ENCODE peak calls at places on chromosome 4, in seven cellular contexts. R is cardiac fibroblast, I is GM06990, J is astrocyte of the spinal cord, P is choroid plexus epithelial cell, X is B cell, F is dorsolateral prefrontal cortex. M is an unnamed sample.
A peak's percentile ranks its signal among the peaks of the same experiment; 100 is the strongest.

GRCh38 chr4:126604273-126604867 is 1028.4 kb upstream of the INTU start:
- DNase-seq in R (peak; percentile 62), I (no peak), J (peak; percentile 65), P (peak; percentile 76), X (no peak), F (no peak), M (peak; percentile 20)

GRCh38 chr4:83011779-83012630 is 1.4 kb upstream of the LIN54 start:
- DNase-seq in R (no peak), I (peak; percentile 61), J (peak; percentile 24), P (peak; percentile 31), X (no peak), F (peak; percentile 9), M (peak; percentile 42)

GRCh38 chr4:150211821-150212445 is 133.7 kb downstream of the DCLK2 start:
- DNase-seq in R (no peak), I (no peak), J (no peak), P (no peak), X (no peak), F (no peak), M (no peak)

GRCh38 chr4:96383349-96383748 is 543.5 kb downstream of the PDHA2 start:
- DNase-seq in R (no peak), I (no peak), J (no peak), P (peak; percentile 3), X (no peak), F (no peak), M (no peak)

GRCh38 chr4:120869511-120870278 is 52.8 kb downstream of the PRDM5 start:
- DNase-seq in R (peak; percentile 32), I (no peak), J (no peak), P (peak; percentile 46), X (no peak), F (no peak), M (no peak)

GRCh38 chr4:6001965-6002833 is 16.0 kb downstream of the C4orf50 start:
- DNase-seq in R (no peak), I (no peak), J (no peak), P (no peak), X (no peak), F (no peak), M (no peak)

GRCh38 chr4:139419388-139419914 is 34.5 kb upstream of the RAB33B start:
- DNase-seq in R (peak; percentile 90), I (peak; percentile 17), J (peak; percentile 49), P (peak; percentile 90), X (peak; percentile 52), F (no peak), M (no peak)

GRCh38 chr4:31089815-31090214 is 369.6 kb downstream of the PCDH7 start:
- DNase-seq in R (peak; percentile 45), I (no peak), J (peak; percentile 48), P (peak; percentile 92), X (no peak), F (no peak), M (no peak)

GRCh38 chr4:55736605-55737183 is 82.9 kb upstream of the EXOC1L start:
- DNase-seq in R (peak; percentile 19), I (no peak), J (peak; percentile 20), P (peak; percentile 36), X (peak; percentile 24), F (no peak), M (peak; percentile 28)

GRCh38 chr4:42655921-42656735 is 777 bp downstream of the ATP8A1 start:
- DNase-seq in R (no peak), I (peak; percentile 76), J (peak; percentile 17), P (peak; percentile 7), X (peak; percentile 75), F (peak; percentile 41), M (peak; percentile 46)

GRCh38 chr4:8508266-8508665 is 67.7 kb downstream of the TRMT44 start:
- DNase-seq in R (no peak), I (no peak), J (no peak), P (no peak), X (no peak), F (no peak), M (no peak)

GRCh38 chr4:70778888-70779422 is 57.2 kb downstream of the RUFY3 start:
- DNase-seq in R (peak; percentile 56), I (no peak), J (no peak), P (peak; percentile 90), X (no peak), F (no peak), M (no peak)

GRCh38 chr4:111466821-111467605 is 678.2 kb upstream of the FAM241A start:
- DNase-seq in R (no peak), I (no peak), J (peak; percentile 54), P (peak; percentile 11), X (no peak), F (no peak), M (no peak)

GRCh38 chr4:36111180-36111579 is 133.1 kb downstream of the ARAP2 start:
- DNase-seq in R (no peak), I (no peak), J (peak; percentile 60), P (peak; percentile 68), X (no peak), F (no peak), M (no peak)

GRCh38 chr4:146370841-146371240 is 150.9 kb downstream of the SLC10A7 start:
- DNase-seq in R (no peak), I (no peak), J (peak; percentile 16), P (peak; percentile 36), X (no peak), F (no peak), M (no peak)

GRCh38 chr4:44421330-44421729 is 27.3 kb downstream of the KCTD8 start:
- DNase-seq in R (no peak), I (no peak), J (no peak), P (no peak), X (no peak), F (no peak), M (no peak)

GRCh38 chr4:44422912-44423311 is 25.7 kb downstream of the KCTD8 start:
- DNase-seq in R (no peak), I (no peak), J (no peak), P (no peak), X (no peak), F (no peak), M (no peak)

DNA sequence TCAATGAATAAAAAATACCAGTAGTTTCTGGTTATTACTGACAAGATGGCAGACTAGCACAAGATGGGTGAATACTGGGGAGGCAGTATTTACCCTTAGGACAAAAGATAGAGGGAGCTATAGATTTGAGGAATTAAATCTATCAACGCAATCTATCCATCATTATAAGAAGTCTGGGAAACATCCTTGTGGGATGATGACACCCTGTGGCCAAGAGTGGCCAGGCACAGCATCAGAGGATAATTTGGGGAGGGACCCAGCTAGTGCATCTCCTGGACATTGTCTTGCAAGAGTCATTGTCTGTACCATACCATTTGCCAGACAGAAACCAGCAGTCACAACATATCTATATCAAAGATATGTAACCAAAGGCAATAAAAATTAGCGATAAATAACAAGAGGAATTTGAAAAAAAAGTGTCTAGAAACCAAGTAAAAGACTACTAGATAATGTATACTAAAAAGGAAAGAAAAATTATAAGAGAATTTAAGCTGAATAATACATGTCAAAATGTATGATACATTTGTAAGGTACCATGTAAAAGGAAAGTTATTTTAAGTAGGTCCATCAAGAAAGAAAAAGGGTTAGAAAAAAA is 22.9 kb downstream of the KCTD8 start:
- DNase-seq in R (peak; percentile 0), I (no peak), J (peak; percentile 6), P (peak; percentile 14), X (no peak), F (peak; percentile 47), M (no peak)
- TF ChIP-seq CTCF in R (peak; percentile 58), I (peak; percentile 17), J (peak; percentile 61), P (peak; percentile 49), X (no peak), F (peak; percentile 60), M (peak; percentile 17)

DNA sequence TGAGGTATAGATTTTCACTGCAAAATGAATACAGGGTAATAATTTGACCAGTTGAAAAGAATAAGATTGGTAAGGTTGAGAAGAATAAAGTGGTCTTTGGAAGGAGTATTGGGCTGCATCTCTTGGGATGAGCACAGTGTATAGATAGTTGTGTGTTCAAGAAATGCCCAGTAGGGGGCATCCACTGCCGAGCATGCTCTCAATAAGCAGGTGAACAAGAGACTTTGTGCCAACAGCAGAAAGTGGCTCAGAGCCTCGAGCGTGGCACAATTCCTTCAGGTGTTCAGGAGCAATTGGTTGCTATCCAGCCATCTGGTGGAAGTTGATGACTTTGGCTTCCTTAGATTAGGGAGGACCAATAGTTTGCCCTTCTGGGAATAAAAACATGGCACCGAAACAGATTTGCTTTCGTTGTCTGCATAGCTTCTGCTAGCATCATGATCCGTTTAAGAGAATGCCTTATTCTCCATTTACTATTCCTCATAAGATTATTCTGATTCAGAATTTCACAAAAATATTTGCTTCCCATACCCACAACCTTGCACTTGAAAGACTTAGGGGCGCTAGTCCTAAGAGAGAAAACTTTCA is 258.1 kb upstream of the NEIL3 start:
- DNase-seq in R (peak; percentile 24), I (no peak), J (peak; percentile 13), P (peak; percentile 48), X (peak; percentile 4), F (peak; percentile 7), M (peak; percentile 29)
- TF ChIP-seq CTCF in R (peak; percentile 55), I (peak; percentile 72), J (peak; percentile 19), P (peak; percentile 63), X (peak; percentile 23), F (peak; percentile 12), M (peak; percentile 17)

GRCh38 chr4:176563591-176563990 is 229.1 kb downstream of the VEGFC start:
- DNase-seq in R (peak; percentile 84), I (no peak), J (no peak), P (peak; percentile 81), X (no peak), F (no peak), M (no peak)

GRCh38 chr4:176566769-176567168 is 226.0 kb downstream of the VEGFC start:
- DNase-seq in R (no peak), I (no peak), J (no peak), P (no peak), X (no peak), F (no peak), M (no peak)

GRCh38 chr4:176575141-176575731 is 217.5 kb downstream of the VEGFC start:
- DNase-seq in R (peak; percentile 22), I (no peak), J (no peak), P (peak; percentile 45), X (no peak), F (no peak), M (no peak)

GRCh38 chr4:176565044-176565443 is 227.7 kb downstream of the VEGFC start:
- DNase-seq in R (no peak), I (no peak), J (no peak), P (no peak), X (no peak), F (no peak), M (no peak)

GRCh38 chr4:176569301-176569700 is 223.4 kb downstream of the VEGFC start:
- DNase-seq in R (no peak), I (no peak), J (no peak), P (peak; percentile 44), X (no peak), F (no peak), M (no peak)
- TF ChIP-seq CTCF in R (no peak), I (no peak), J (peak; percentile 18), P (peak; percentile 56), X (no peak), F (no peak), M (no peak)

DNA sequence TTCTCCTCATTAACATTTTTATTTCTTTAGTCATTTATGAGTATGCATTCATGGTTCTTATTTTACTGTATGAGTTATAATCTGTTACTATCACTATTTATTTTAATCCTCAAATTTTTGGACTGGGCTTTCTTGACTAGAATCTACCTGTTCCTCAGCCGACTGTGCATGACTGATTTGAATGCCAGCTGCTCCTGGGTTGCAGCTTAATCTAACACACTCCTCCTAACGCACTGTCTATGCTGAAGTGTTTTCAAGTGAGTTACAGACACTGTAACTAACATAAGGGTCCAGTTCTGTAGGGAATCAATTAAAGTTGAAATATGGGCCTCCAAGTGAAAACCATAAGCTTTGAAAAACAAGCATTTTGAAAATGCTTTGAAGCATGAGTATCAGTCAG is 137.4 kb upstream of the ARSJ start:
- DNase-seq in R (no peak), I (no peak), J (no peak), P (no peak), X (no peak), F (peak; percentile 50), M (no peak)
- TF ChIP-seq CTCF in R (no peak), I (no peak), J (no peak), P (no peak), X (no peak), F (no peak), M (no peak)

M was measured in GM13976.